ENCODE peak calls at places on chromosomes 11 and 22, in four cellular contexts. One of them, this sample, is unnamed. For H3K4me1, the result is how much of the 10 kb centered on the place peaks cover.

GRCh38 chr11:69273571-69273970 is 20.4 kb upstream of the MYEOV start:
- DNase-seq in Peyer's patch: no peak
- DNase-seq in hepatocyte: no peak
- DNase-seq in right lobe of liver: no peak
- DNase-seq in this sample: no peak

GRCh38 chr11:12459374-12459773 is 82.0 kb downstream of the PARVA start:
- DNase-seq in hepatocyte: no peak
- DNase-seq in Peyer's patch: no peak
- DNase-seq in right lobe of liver: no peak
- DNase-seq in this sample: no peak

GRCh38 chr11:16895306-16895705 is 118.9 kb downstream of the PLEKHA7 start:
- DNase-seq in right lobe of liver: no peak
- DNase-seq in hepatocyte: no peak
- DNase-seq in Peyer's patch: no peak
- DNase-seq in this sample: no peak

GRCh38 chr22:22576989-22577427 is 17.9 kb upstream of the PRAME start:
- DNase-seq in right lobe of liver: no peak
- DNase-seq in hepatocyte: no peak
- DNase-seq in Peyer's patch: no peak
- DNase-seq in this sample: no peak

GRCh38 chr11:28820296-28820989 is 712.3 kb downstream of the METTL15 start:
- DNase-seq in hepatocyte: no peak
- DNase-seq in Peyer's patch: no peak
- DNase-seq in right lobe of liver: no peak
- DNase-seq in this sample: no peak

GRCh38 chr22:30015229-30015797 is 65.0 kb upstream of the HORMAD2 start:
- DNase-seq in hepatocyte: no peak
- DNase-seq in Peyer's patch: no peak
- DNase-seq in right lobe of liver: no peak
- DNase-seq in this sample: no peak

GRCh38 chr11:120057028-120057330 is 80.9 kb downstream of the TRIM29 start:
- DNase-seq in Peyer's patch: no peak
- DNase-seq in hepatocyte: no peak
- DNase-seq in right lobe of liver: no peak
- DNase-seq in this sample: no peak

GRCh38 chr11:61978703-61979661 is 11.5 kb upstream of the FTH1 start:
- DNase-seq in right lobe of liver: peak
- DNase-seq in hepatocyte: no peak
- DNase-seq in Peyer's patch: peak
- DNase-seq in this sample: no peak

GRCh38 chr11:12606597-12606996 is 67.6 kb upstream of the TEAD1 start:
- DNase-seq in Peyer's patch: no peak
- DNase-seq in right lobe of liver: no peak
- DNase-seq in hepatocyte: peak
- DNase-seq in this sample: no peak

GRCh38 chr11:78940500-78941225 is 366.0 kb upstream of the NARS2 start:
- DNase-seq in hepatocyte: no peak
- DNase-seq in right lobe of liver: no peak
- DNase-seq in Peyer's patch: no peak
- DNase-seq in this sample: no peak

GRCh38 chr11:1128333-1129142 is 29.2 kb upstream of the MUC5AC start:
- DNase-seq in Peyer's patch: no peak
- DNase-seq in hepatocyte: no peak
- DNase-seq in right lobe of liver: no peak
- DNase-seq in this sample: no peak

GRCh38 chr11:123183391-123184099 is 11.5 kb downstream of the CLMP start:
- DNase-seq in Peyer's patch: no peak
- DNase-seq in right lobe of liver: no peak
- DNase-seq in hepatocyte: no peak
- DNase-seq in this sample: no peak

GRCh38 chr11:83599066-83599465 is 312.9 kb upstream of the CCDC90B start:
- DNase-seq in hepatocyte: no peak
- DNase-seq in Peyer's patch: no peak
- DNase-seq in right lobe of liver: no peak
- DNase-seq in this sample: no peak

GRCh38 chr11:79362821-79363220 is 78.0 kb downstream of the TENM4 start:
- DNase-seq in Peyer's patch: no peak
- DNase-seq in hepatocyte: no peak
- DNase-seq in right lobe of liver: no peak
- DNase-seq in this sample: no peak

GRCh38 chr11:96412761-96413381 is 23.1 kb downstream of the JRKL start:
- DNase-seq in right lobe of liver: no peak
- DNase-seq in Peyer's patch: no peak
- DNase-seq in hepatocyte: no peak
- DNase-seq in this sample: no peak

GRCh38 chr11:3942956-3943497 is 87.6 kb downstream of the STIM1 start:
- DNase-seq in right lobe of liver: no peak
- DNase-seq in Peyer's patch: no peak
- DNase-seq in hepatocyte: peak
- DNase-seq in this sample: no peak

GRCh38 chr22:39234157-39234793 is 10.5 kb downstream of the PDGFB start:
- DNase-seq in right lobe of liver: peak
- DNase-seq in hepatocyte: no peak
- DNase-seq in Peyer's patch: no peak
- DNase-seq in this sample: no peak

GRCh38 chr11:43825217-43825816 is 55.3 kb upstream of the ALKBH3 start:
- DNase-seq in right lobe of liver: no peak
- DNase-seq in hepatocyte: peak
- DNase-seq in Peyer's patch: no peak
- DNase-seq in this sample: no peak

GRCh38 chr22:50039669-50040458 is 18.2 kb downstream of the TTLL8 start:
- DNase-seq in right lobe of liver: no peak
- DNase-seq in hepatocyte: no peak
- DNase-seq in Peyer's patch: no peak
- DNase-seq in this sample: no peak

GRCh38 chr11:64181506-64182411 is 4.2 kb upstream of the STIP1 start:
- DNase-seq in right lobe of liver: peak
- DNase-seq in Peyer's patch: peak
- DNase-seq in hepatocyte: peak
- DNase-seq in this sample: no peak

GRCh38 chr11:12019337-12019736 is 10.9 kb upstream of the DKK3 start:
- DNase-seq in hepatocyte: peak
- DNase-seq in Peyer's patch: no peak
- DNase-seq in right lobe of liver: no peak
- DNase-seq in this sample: no peak

GRCh38 chr22:35155403-35156025 is 89.6 kb downstream of the ISX start:
- DNase-seq in Peyer's patch: no peak
- DNase-seq in right lobe of liver: no peak
- DNase-seq in hepatocyte: no peak
- DNase-seq in this sample: no peak

GRCh38 chr11:57703341-57703740 is 8.7 kb downstream of the MED19 start:
- DNase-seq in Peyer's patch: no peak
- DNase-seq in right lobe of liver: no peak
- DNase-seq in hepatocyte: no peak
- DNase-seq in this sample: no peak

GRCh38 chr11:77457340-77457739 is 16.6 kb downstream of the PAK1 start:
- DNase-seq in right lobe of liver: no peak
- DNase-seq in Peyer's patch: no peak
- DNase-seq in hepatocyte: no peak
- DNase-seq in this sample: no peak

GRCh38 chr11:75589933-75590332 is 27.9 kb downstream of the SERPINH1 start:
- DNase-seq in Peyer's patch: no peak
- DNase-seq in right lobe of liver: no peak
- DNase-seq in hepatocyte: no peak
- DNase-seq in this sample: no peak

GRCh38 chr11:97463891-97464290 is 1074.1 kb downstream of the JRKL start:
- DNase-seq in Peyer's patch: no peak
- DNase-seq in right lobe of liver: no peak
- DNase-seq in hepatocyte: no peak
- DNase-seq in this sample: no peak

GRCh38 chr11:46918087-46918751 is at the start of gene LRP4:
- DNase-seq in hepatocyte: peak
- DNase-seq in right lobe of liver: no peak
- DNase-seq in Peyer's patch: peak
- DNase-seq in this sample: peak

DNA sequence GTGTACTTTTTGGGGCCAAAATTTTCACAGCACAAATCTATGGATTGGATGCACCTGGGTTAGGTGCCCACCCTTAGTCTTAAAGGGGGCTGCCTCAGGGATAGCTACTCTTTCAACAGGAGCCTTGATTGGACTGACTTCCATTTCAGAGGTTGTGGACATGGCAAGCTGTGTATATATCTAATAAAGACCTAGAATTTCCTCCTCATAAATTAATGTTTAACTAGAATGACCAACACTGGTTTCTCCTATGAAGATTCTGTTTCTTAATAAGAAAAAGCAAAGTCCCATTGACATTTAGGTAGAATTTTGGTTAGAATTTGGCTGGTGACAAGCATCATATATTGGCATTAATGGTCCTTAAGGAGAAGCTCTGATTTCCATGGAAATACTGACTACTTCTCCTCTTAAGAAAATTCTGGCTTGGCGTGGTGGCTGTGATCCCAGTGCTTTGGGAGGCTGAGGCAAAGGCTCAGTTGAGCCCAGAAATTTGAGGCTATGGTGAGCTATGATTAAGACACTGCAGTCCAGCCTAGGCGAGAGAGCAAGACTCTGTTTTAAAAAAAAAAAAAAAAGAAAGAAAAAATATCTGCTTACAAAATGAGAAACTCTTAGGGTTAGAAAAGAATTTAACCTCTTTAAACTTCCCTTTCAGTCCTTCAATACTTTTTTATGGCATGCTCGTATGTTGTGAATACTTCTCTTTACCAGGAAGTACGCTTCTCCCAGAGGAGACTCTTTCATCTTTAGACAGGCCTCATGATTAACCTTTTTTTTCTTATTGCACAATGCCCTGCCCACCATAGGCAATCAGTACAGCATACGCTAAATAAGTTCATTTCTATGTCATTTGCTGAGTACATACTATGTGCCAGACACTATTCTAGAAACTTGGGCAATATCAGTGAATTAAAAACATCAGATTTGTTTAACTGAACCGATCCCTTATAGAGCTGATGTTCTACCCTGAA is 77.2 kb downstream of the PRR5L start:
- DNase-seq in right lobe of liver: no peak
- DNase-seq in Peyer's patch: no peak
- DNase-seq in hepatocyte: no peak
- DNase-seq in this sample: no peak
- H3K4me3 ChIP-seq in right lobe of liver: no peak
- H3K4me3 ChIP-seq in Peyer's patch: no peak
- H3K4me3 ChIP-seq in hepatocyte: no peak
- H3K4me3 ChIP-seq in this sample: no peak

GRCh38 chr11:72750086-72750485 is 2.1 kb downstream of the ARAP1 start:
- DNase-seq in Peyer's patch: no peak
- DNase-seq in right lobe of liver: no peak
- DNase-seq in hepatocyte: no peak
- DNase-seq in this sample: no peak
- H3K4me1 ChIP-seq in Peyer's patch: under half
- H3K4me1 ChIP-seq in right lobe of liver: under half
- H3K4me1 ChIP-seq in hepatocyte: under half
- H3K4me1 ChIP-seq in this sample: half or more

GRCh38 chr11:118714816-118715215 is 35.4 kb upstream of the TREH start:
- DNase-seq in right lobe of liver: no peak
- DNase-seq in hepatocyte: no peak
- DNase-seq in Peyer's patch: no peak
- DNase-seq in this sample: no peak
- H3K4me3 ChIP-seq in right lobe of liver: no peak
- H3K4me3 ChIP-seq in hepatocyte: no peak
- H3K4me3 ChIP-seq in Peyer's patch: no peak
- H3K4me3 ChIP-seq in this sample: no peak

GRCh38 chr11:66641834-66642233 is 3.3 kb downstream of the RBM4 start:
- DNase-seq in hepatocyte: no peak
- DNase-seq in right lobe of liver: no peak
- DNase-seq in Peyer's patch: no peak
- DNase-seq in this sample: no peak
- H3K4me1 ChIP-seq in hepatocyte: under half
- H3K4me1 ChIP-seq in right lobe of liver: half or more
- H3K4me1 ChIP-seq in Peyer's patch: under half
- H3K4me1 ChIP-seq in this sample: half or more